ENCODE peak calls at places on chromosomes 13 and 19, in eight cellular contexts. One of them, this sample, is unnamed.

GRCh38 chr19:15107056-15108010 is at the start of gene SYDE1:
- DNase-seq in astrocyte of the spinal cord: peak; percentile 68
- DNase-seq in heart left ventricle: peak; percentile 73
- DNase-seq in prostate gland: no peak
- DNase-seq in nephron progenitor cell: peak; percentile 62
- DNase-seq in breast epithelium: no peak
- DNase-seq in PC-3: peak; percentile 44
- DNase-seq in MM.1S: no peak
- DNase-seq in this sample: peak; percentile 49

GRCh38 chr19:14563989-14564650 is 7.7 kb downstream of the NDUFB7 start:
- DNase-seq in astrocyte of the spinal cord: peak; percentile 9
- DNase-seq in heart left ventricle: no peak
- DNase-seq in prostate gland: no peak
- DNase-seq in nephron progenitor cell: peak; percentile 48
- DNase-seq in breast epithelium: no peak
- DNase-seq in PC-3: peak; percentile 54
- DNase-seq in MM.1S: no peak
- DNase-seq in this sample: no peak

GRCh38 chr13:73722120-73722519 is 412.1 kb downstream of the KLF12 start:
- DNase-seq in astrocyte of the spinal cord: peak; percentile 61
- DNase-seq in heart left ventricle: no peak
- DNase-seq in prostate gland: no peak
- DNase-seq in nephron progenitor cell: no peak
- DNase-seq in breast epithelium: no peak
- DNase-seq in PC-3: peak; percentile 82
- DNase-seq in MM.1S: no peak
- DNase-seq in this sample: no peak

GRCh38 chr19:51192689-51193088 is 32.2 kb upstream of the CD33 start:
- DNase-seq in astrocyte of the spinal cord: no peak
- DNase-seq in heart left ventricle: no peak
- DNase-seq in prostate gland: no peak
- DNase-seq in nephron progenitor cell: no peak
- DNase-seq in breast epithelium: no peak
- DNase-seq in PC-3: no peak
- DNase-seq in MM.1S: no peak
- DNase-seq in this sample: no peak

GRCh38 chr13:61908906-61909305 is 493.3 kb upstream of the PCDH20 start:
- DNase-seq in astrocyte of the spinal cord: no peak
- DNase-seq in heart left ventricle: no peak
- DNase-seq in prostate gland: no peak
- DNase-seq in nephron progenitor cell: no peak
- DNase-seq in breast epithelium: no peak
- DNase-seq in PC-3: no peak
- DNase-seq in MM.1S: no peak
- DNase-seq in this sample: no peak

GRCh38 chr13:88895261-88895941 is 1224.2 kb downstream of the SLITRK5 start:
- DNase-seq in astrocyte of the spinal cord: no peak
- DNase-seq in heart left ventricle: peak; percentile 29
- DNase-seq in prostate gland: no peak
- DNase-seq in nephron progenitor cell: no peak
- DNase-seq in breast epithelium: no peak
- DNase-seq in PC-3: no peak
- DNase-seq in MM.1S: no peak
- DNase-seq in this sample: no peak

GRCh38 chr13:24619302-24619701 is 60.9 kb upstream of the ATP12A start:
- DNase-seq in astrocyte of the spinal cord: no peak
- DNase-seq in heart left ventricle: no peak
- DNase-seq in prostate gland: no peak
- DNase-seq in nephron progenitor cell: no peak
- DNase-seq in breast epithelium: no peak
- DNase-seq in PC-3: no peak
- DNase-seq in MM.1S: no peak
- DNase-seq in this sample: no peak

GRCh38 chr19:10105241-10106099 is 692 bp upstream of the PPAN start:
- DNase-seq in astrocyte of the spinal cord: no peak
- DNase-seq in heart left ventricle: no peak
- DNase-seq in prostate gland: no peak
- DNase-seq in nephron progenitor cell: no peak
- DNase-seq in breast epithelium: no peak
- DNase-seq in PC-3: no peak
- DNase-seq in MM.1S: no peak
- DNase-seq in this sample: no peak

GRCh38 chr13:48994731-48995130 is 19.0 kb downstream of the FNDC3A start:
- DNase-seq in astrocyte of the spinal cord: peak; percentile 13
- DNase-seq in heart left ventricle: no peak
- DNase-seq in prostate gland: no peak
- DNase-seq in nephron progenitor cell: no peak
- DNase-seq in breast epithelium: no peak
- DNase-seq in PC-3: no peak
- DNase-seq in MM.1S: no peak
- DNase-seq in this sample: no peak

GRCh38 chr19:16476401-16476800 is 4.6 kb upstream of the EPS15L1 start:
- DNase-seq in astrocyte of the spinal cord: no peak
- DNase-seq in heart left ventricle: no peak
- DNase-seq in prostate gland: no peak
- DNase-seq in nephron progenitor cell: no peak
- DNase-seq in breast epithelium: no peak
- DNase-seq in PC-3: no peak
- DNase-seq in MM.1S: no peak
- DNase-seq in this sample: no peak

GRCh38 chr13:48561461-48562224 is 28.8 kb upstream of the RCBTB2 start:
- DNase-seq in astrocyte of the spinal cord: no peak
- DNase-seq in heart left ventricle: no peak
- DNase-seq in prostate gland: no peak
- DNase-seq in nephron progenitor cell: no peak
- DNase-seq in breast epithelium: no peak
- DNase-seq in PC-3: peak; percentile 61
- DNase-seq in MM.1S: peak; percentile 36
- DNase-seq in this sample: no peak

GRCh38 chr19:52070496-52070895 is 21.9 kb upstream of the ZNF432 start:
- DNase-seq in astrocyte of the spinal cord: peak; percentile 41
- DNase-seq in heart left ventricle: no peak
- DNase-seq in prostate gland: no peak
- DNase-seq in nephron progenitor cell: no peak
- DNase-seq in breast epithelium: no peak
- DNase-seq in PC-3: peak; percentile 63
- DNase-seq in MM.1S: no peak
- DNase-seq in this sample: no peak

GRCh38 chr13:32031025-32031814 is at the start of gene FRY:
- DNase-seq in astrocyte of the spinal cord: peak; percentile 55
- DNase-seq in heart left ventricle: peak; percentile 84
- DNase-seq in prostate gland: peak; percentile 56
- DNase-seq in nephron progenitor cell: peak; percentile 75
- DNase-seq in breast epithelium: peak; percentile 77
- DNase-seq in PC-3: peak; percentile 62
- DNase-seq in MM.1S: peak; percentile 60
- DNase-seq in this sample: peak; percentile 46

GRCh38 chr19:38781058-38781457 is 7.7 kb upstream of the LGALS7 start:
- DNase-seq in astrocyte of the spinal cord: no peak
- DNase-seq in heart left ventricle: no peak
- DNase-seq in prostate gland: no peak
- DNase-seq in nephron progenitor cell: no peak
- DNase-seq in breast epithelium: no peak
- DNase-seq in PC-3: no peak
- DNase-seq in MM.1S: no peak
- DNase-seq in this sample: no peak

GRCh38 chr13:91058066-91058465 is 289.4 kb upstream of the MIR17HG start:
- DNase-seq in astrocyte of the spinal cord: peak; percentile 39
- DNase-seq in heart left ventricle: no peak
- DNase-seq in prostate gland: no peak
- DNase-seq in nephron progenitor cell: peak; percentile 12
- DNase-seq in breast epithelium: no peak
- DNase-seq in PC-3: peak; percentile 35
- DNase-seq in MM.1S: peak; percentile 44
- DNase-seq in this sample: no peak

GRCh38 chr19:4295972-4296771 is 6.0 kb downstream of the TMIGD2 start:
- DNase-seq in astrocyte of the spinal cord: no peak
- DNase-seq in heart left ventricle: no peak
- DNase-seq in prostate gland: no peak
- DNase-seq in nephron progenitor cell: no peak
- DNase-seq in breast epithelium: no peak
- DNase-seq in PC-3: no peak
- DNase-seq in MM.1S: no peak
- DNase-seq in this sample: no peak

GRCh38 chr13:27168870-27169525 is 2.6 kb downstream of the USP12 start:
- DNase-seq in astrocyte of the spinal cord: no peak
- DNase-seq in heart left ventricle: no peak
- DNase-seq in prostate gland: peak; percentile 17
- DNase-seq in nephron progenitor cell: no peak
- DNase-seq in breast epithelium: no peak
- DNase-seq in PC-3: peak; percentile 29
- DNase-seq in MM.1S: no peak
- DNase-seq in this sample: no peak

GRCh38 chr13:27171244-27171829 is at the start of gene USP12:
- DNase-seq in astrocyte of the spinal cord: no peak
- DNase-seq in heart left ventricle: peak; percentile 68
- DNase-seq in prostate gland: peak; percentile 5
- DNase-seq in nephron progenitor cell: peak; percentile 77
- DNase-seq in breast epithelium: peak; percentile 53
- DNase-seq in PC-3: no peak
- DNase-seq in MM.1S: peak; percentile 7
- DNase-seq in this sample: peak; percentile 54

GRCh38 chr13:27171830-27172494 is 351 bp upstream of the USP12 start:
- DNase-seq in astrocyte of the spinal cord: peak; percentile 92
- DNase-seq in heart left ventricle: peak; percentile 96
- DNase-seq in prostate gland: peak; percentile 88
- DNase-seq in nephron progenitor cell: peak; percentile 94
- DNase-seq in breast epithelium: peak; percentile 87
- DNase-seq in PC-3: peak; percentile 86
- DNase-seq in MM.1S: peak; percentile 83
- DNase-seq in this sample: peak; percentile 84

GRCh38 chr13:27170521-27171243 is 929 bp downstream of the USP12 start:
- DNase-seq in astrocyte of the spinal cord: peak; percentile 71
- DNase-seq in heart left ventricle: peak; percentile 70
- DNase-seq in prostate gland: peak; percentile 20
- DNase-seq in nephron progenitor cell: peak; percentile 82
- DNase-seq in breast epithelium: no peak
- DNase-seq in PC-3: peak; percentile 26
- DNase-seq in MM.1S: no peak
- DNase-seq in this sample: peak; percentile 71

GRCh38 chr13:27170221-27170520 is 1.4 kb downstream of the USP12 start:
- DNase-seq in astrocyte of the spinal cord: no peak
- DNase-seq in heart left ventricle: no peak
- DNase-seq in prostate gland: no peak
- DNase-seq in nephron progenitor cell: no peak
- DNase-seq in breast epithelium: no peak
- DNase-seq in PC-3: peak; percentile 63
- DNase-seq in MM.1S: no peak
- DNase-seq in this sample: no peak
- TF ChIP-seq CTCF in astrocyte of the spinal cord: no peak
- TF ChIP-seq CTCF in heart left ventricle: no peak
- TF ChIP-seq CTCF in prostate gland: no peak
- TF ChIP-seq CTCF in nephron progenitor cell: no peak
- TF ChIP-seq CTCF in breast epithelium: no peak
- TF ChIP-seq CTCF in PC-3: no peak
- TF ChIP-seq CTCF in MM.1S: no peak
- TF ChIP-seq CTCF in this sample: no peak

DNA sequence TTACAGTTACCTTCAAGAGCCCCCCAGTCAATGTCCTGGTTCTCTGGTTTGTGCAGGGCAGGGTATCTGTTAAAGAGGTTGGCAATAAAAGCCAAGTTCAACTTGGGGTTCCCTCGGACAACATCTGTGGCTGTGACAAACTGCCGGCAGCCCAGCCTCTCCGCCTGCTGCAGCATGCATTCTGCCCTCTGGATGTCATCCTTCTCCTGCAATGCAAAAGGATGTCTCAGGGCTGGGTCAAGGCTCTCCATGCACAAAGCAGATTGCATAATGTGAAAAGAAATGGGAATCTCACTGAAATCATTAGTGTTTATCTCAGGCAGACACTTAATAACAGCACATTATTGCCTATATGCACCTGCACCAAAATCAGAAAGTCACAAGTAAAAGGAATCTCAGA is 35.1 kb downstream of the LCP1 start:
- DNase-seq in astrocyte of the spinal cord: no peak
- DNase-seq in heart left ventricle: no peak
- DNase-seq in prostate gland: no peak
- DNase-seq in nephron progenitor cell: peak; percentile 32
- DNase-seq in breast epithelium: no peak
- DNase-seq in PC-3: no peak
- DNase-seq in MM.1S: no peak
- DNase-seq in this sample: peak; percentile 26
- TF ChIP-seq CTCF in astrocyte of the spinal cord: no peak
- TF ChIP-seq CTCF in heart left ventricle: peak; percentile 19
- TF ChIP-seq CTCF in prostate gland: no peak
- TF ChIP-seq CTCF in nephron progenitor cell: peak; percentile 17
- TF ChIP-seq CTCF in breast epithelium: no peak
- TF ChIP-seq CTCF in PC-3: peak; percentile 11
- TF ChIP-seq CTCF in MM.1S: no peak
- TF ChIP-seq CTCF in this sample: peak; percentile 54

GRCh38 chr13:97809576-97809975 is 143.9 kb upstream of the IPO5 start:
- DNase-seq in astrocyte of the spinal cord: peak; percentile 8
- DNase-seq in heart left ventricle: no peak
- DNase-seq in prostate gland: no peak
- DNase-seq in nephron progenitor cell: no peak
- DNase-seq in breast epithelium: no peak
- DNase-seq in PC-3: peak; percentile 38
- DNase-seq in MM.1S: no peak
- DNase-seq in this sample: no peak

GRCh38 chr13:97810152-97810551 is 143.3 kb upstream of the IPO5 start:
- DNase-seq in astrocyte of the spinal cord: peak; percentile 23
- DNase-seq in heart left ventricle: no peak
- DNase-seq in prostate gland: no peak
- DNase-seq in nephron progenitor cell: no peak
- DNase-seq in breast epithelium: no peak
- DNase-seq in PC-3: peak; percentile 49
- DNase-seq in MM.1S: no peak
- DNase-seq in this sample: no peak
- TF ChIP-seq CTCF in astrocyte of the spinal cord: peak; percentile 55
- TF ChIP-seq CTCF in heart left ventricle: peak; percentile 52
- TF ChIP-seq CTCF in prostate gland: no peak
- TF ChIP-seq CTCF in nephron progenitor cell: peak; percentile 31
- TF ChIP-seq CTCF in breast epithelium: no peak
- TF ChIP-seq CTCF in PC-3: peak; percentile 61
- TF ChIP-seq CTCF in MM.1S: peak; percentile 22
- TF ChIP-seq CTCF in this sample: peak; percentile 70

GRCh38 chr13:95745752-95746151 is 68.8 kb downstream of the DNAJC3 start:
- DNase-seq in astrocyte of the spinal cord: no peak
- DNase-seq in heart left ventricle: no peak
- DNase-seq in prostate gland: no peak
- DNase-seq in nephron progenitor cell: no peak
- DNase-seq in breast epithelium: no peak
- DNase-seq in PC-3: no peak
- DNase-seq in MM.1S: no peak
- DNase-seq in this sample: no peak
- TF ChIP-seq CTCF in astrocyte of the spinal cord: peak; percentile 28
- TF ChIP-seq CTCF in heart left ventricle: no peak
- TF ChIP-seq CTCF in prostate gland: no peak
- TF ChIP-seq CTCF in nephron progenitor cell: no peak
- TF ChIP-seq CTCF in breast epithelium: no peak
- TF ChIP-seq CTCF in PC-3: peak; percentile 12
- TF ChIP-seq CTCF in MM.1S: no peak
- TF ChIP-seq CTCF in this sample: peak; percentile 36

GRCh38 chr19:2096543-2097329 is at the start of gene IZUMO4:
- DNase-seq in astrocyte of the spinal cord: peak; percentile 97
- DNase-seq in heart left ventricle: peak; percentile 100
- DNase-seq in prostate gland: peak; percentile 99
- DNase-seq in nephron progenitor cell: peak; percentile 100
- DNase-seq in breast epithelium: peak; percentile 100
- DNase-seq in PC-3: peak; percentile 94
- DNase-seq in MM.1S: peak; percentile 99
- DNase-seq in this sample: peak; percentile 99
- TF ChIP-seq CTCF in astrocyte of the spinal cord: peak; percentile 36
- TF ChIP-seq CTCF in heart left ventricle: peak; percentile 57
- TF ChIP-seq CTCF in prostate gland: no peak
- TF ChIP-seq CTCF in nephron progenitor cell: peak; percentile 13
- TF ChIP-seq CTCF in breast epithelium: peak; percentile 48
- TF ChIP-seq CTCF in PC-3: peak; percentile 37
- TF ChIP-seq CTCF in MM.1S: peak; percentile 70
- TF ChIP-seq CTCF in this sample: peak; percentile 52

GRCh38 chr13:20624213-20624612 is 57.3 kb downstream of the IFT88 start:
- DNase-seq in astrocyte of the spinal cord: no peak
- DNase-seq in heart left ventricle: no peak
- DNase-seq in prostate gland: no peak
- DNase-seq in nephron progenitor cell: no peak
- DNase-seq in breast epithelium: no peak
- DNase-seq in PC-3: no peak
- DNase-seq in MM.1S: no peak
- DNase-seq in this sample: no peak
- TF ChIP-seq CTCF in astrocyte of the spinal cord: no peak
- TF ChIP-seq CTCF in heart left ventricle: no peak
- TF ChIP-seq CTCF in prostate gland: no peak
- TF ChIP-seq CTCF in nephron progenitor cell: no peak
- TF ChIP-seq CTCF in breast epithelium: no peak
- TF ChIP-seq CTCF in PC-3: no peak
- TF ChIP-seq CTCF in MM.1S: no peak
- TF ChIP-seq CTCF in this sample: no peak

This sample was measured in neural crest cell.